ENCODE peak calls at places on chromosomes 13 and 19, in seven cellular contexts. Y is nephron progenitor cell, J is pancreas, C is endothelial cell of umbilical vein, S is mucosa of descending colon, T is GM20000, A is uterus. X is an unnamed sample.

GRCh38 chr13:31639443-31640163 is 99.7 kb upstream of the RXFP2 start:
- DNase-seq in A (no peak), C (peak; percentile 86), J (no peak), S (no peak), Y (no peak), T (no peak), X (peak; percentile 57)

GRCh38 chr13:63110431-63110830 is 1694.8 kb upstream of the PCDH20 start:
- DNase-seq in A (no peak), S (no peak), T (no peak), J (no peak), Y (no peak), C (no peak), X (peak; percentile 16)

GRCh38 chr13:106133025-106133424 is 402.4 kb downstream of the EFNB2 start:
- DNase-seq in A (no peak), C (peak; percentile 77), T (no peak), Y (no peak), S (no peak), J (no peak), X (peak; percentile 77)

GRCh38 chr13:53189162-53189561 is 160.5 kb downstream of the OLFM4 start:
- DNase-seq in J (no peak), A (no peak), C (no peak), S (no peak), Y (no peak), T (no peak), X (no peak)

GRCh38 chr13:66036024-66036614 is 1194.0 kb downstream of the PCDH9 start:
- DNase-seq in Y (no peak), S (no peak), J (no peak), A (no peak), T (no peak), C (peak; percentile 4), X (peak; percentile 9)

GRCh38 chr13:92950771-92951170 is 275.8 kb upstream of the GPC6 start:
- DNase-seq in T (no peak), A (no peak), S (no peak), J (no peak), Y (no peak), C (no peak), X (no peak)

GRCh38 chr13:90534617-90535340 is 812.7 kb upstream of the MIR17HG start:
- DNase-seq in J (no peak), Y (no peak), T (no peak), A (no peak), S (no peak), C (no peak), X (no peak)

GRCh38 chr19:41377977-41378707 is 1.8 kb downstream of the TMEM91 start:
- DNase-seq in J (no peak), T (peak; percentile 80), Y (peak; percentile 32), A (peak; percentile 28), C (no peak), S (no peak), X (no peak)

GRCh38 chr13:96460571-96460970 is 370.7 kb downstream of the HS6ST3 start:
- DNase-seq in S (no peak), J (no peak), T (no peak), C (no peak), A (no peak), Y (no peak), X (peak; percentile 2)

GRCh38 chr13:76668716-76669115 is 217.5 kb downstream of the KCTD12 start:
- DNase-seq in C (no peak), Y (no peak), J (no peak), A (no peak), T (no peak), S (no peak), X (no peak)

GRCh38 chr19:15640294-15640903 is at the start of gene CYP4F3:
- DNase-seq in Y (no peak), S (peak; percentile 99), C (no peak), J (peak; percentile 49), T (no peak), A (peak; percentile 52), X (no peak)

GRCh38 chr19:29783627-29784190 is 28.1 kb upstream of the CCNE1 start:
- DNase-seq in S (no peak), J (no peak), T (no peak), A (no peak), Y (no peak), C (no peak), X (no peak)

GRCh38 chr19:20244356-20244755 is 77.3 kb downstream of the ZNF486 start:
- DNase-seq in S (no peak), T (no peak), A (no peak), Y (no peak), C (no peak), J (no peak), X (no peak)

GRCh38 chr19:33688657-33688992 is 66.9 kb downstream of the CHST8 start:
- DNase-seq in Y (no peak), T (no peak), S (no peak), A (peak; percentile 9), C (no peak), J (no peak), X (no peak)

GRCh38 chr13:44272692-44273091 is 100.9 kb upstream of the SERP2 start:
- DNase-seq in J (no peak), S (no peak), A (no peak), C (no peak), Y (no peak), T (no peak), X (no peak)

GRCh38 chr19:35178701-35179100 is 24.2 kb downstream of the FXYD5 start:
- DNase-seq in Y (no peak), S (no peak), T (no peak), C (no peak), J (no peak), A (no peak), X (no peak)

GRCh38 chr19:21604351-21604926 is 99.0 kb downstream of the ZNF429 start:
- DNase-seq in J (no peak), T (peak; percentile 55), C (no peak), Y (no peak), S (no peak), A (no peak), X (peak; percentile 29)

GRCh38 chr13:34698953-34699352 is 243.1 kb upstream of the NBEA start:
- DNase-seq in T (no peak), Y (no peak), C (no peak), J (no peak), A (no peak), S (no peak), X (peak; percentile 25)

GRCh38 chr19:1566392-1567115 is 1.6 kb downstream of the MEX3D start:
- DNase-seq in S (peak; percentile 66), T (no peak), J (peak; percentile 63), A (peak; percentile 68), Y (peak; percentile 72), C (peak; percentile 81), X (peak; percentile 78)

GRCh38 chr13:48233097-48233885 is at the start of gene ITM2B:
- DNase-seq in S (peak; percentile 89), A (no peak), C (peak; percentile 76), T (peak; percentile 81), J (peak; percentile 76), Y (peak; percentile 77), X (peak; percentile 59)

GRCh38 chr13:62793850-62794249 is 1378.2 kb upstream of the PCDH20 start:
- DNase-seq in A (no peak), Y (no peak), T (no peak), S (no peak), J (no peak), C (no peak), X (no peak)

GRCh38 chr13:64935441-64935840 is 2294.7 kb downstream of the PCDH9 start:
- DNase-seq in Y (no peak), T (no peak), S (no peak), J (no peak), C (no peak), A (no peak), X (no peak)

GRCh38 chr13:31905896-31906295 is 125.7 kb upstream of the FRY start:
- DNase-seq in J (no peak), C (no peak), A (no peak), S (no peak), Y (no peak), T (no peak), X (no peak)

GRCh38 chr13:28408235-28408848 is 86.6 kb downstream of the FLT1 start:
- DNase-seq in S (no peak), A (peak; percentile 23), J (no peak), C (peak; percentile 100), Y (peak; percentile 21), T (no peak), X (no peak)

DNA sequence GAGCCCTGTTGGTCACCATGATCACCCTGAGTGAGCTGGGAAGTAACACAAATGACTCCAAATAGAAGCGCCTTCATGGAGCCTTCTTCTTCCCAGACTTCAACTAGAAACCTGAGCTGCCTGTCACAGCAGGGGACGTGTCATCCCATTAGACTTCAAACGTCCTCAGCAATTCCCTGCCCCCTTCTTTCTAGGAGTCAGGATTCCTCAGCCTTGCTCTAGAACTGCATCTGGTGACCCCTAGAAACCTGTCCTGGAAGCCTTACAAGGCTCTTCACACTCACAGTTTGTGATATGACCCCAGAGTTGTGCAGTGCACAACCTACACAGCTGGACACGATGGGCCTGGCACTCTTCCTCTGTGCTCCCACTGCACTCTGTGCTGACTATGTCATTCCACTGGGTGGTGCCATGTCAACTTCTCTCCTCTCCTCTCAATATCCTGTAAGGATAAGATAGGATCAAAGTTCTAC is 23.6 kb upstream of the TTYH1 start:
- DNase-seq in T (no peak), S (no peak), C (no peak), A (no peak), J (no peak), Y (no peak), X (peak; percentile 24)
- TF ChIP-seq CTCF in T (no peak), S (no peak), C (no peak), A (no peak), J (no peak), Y (no peak), X (no peak)

GRCh38 chr19:3302755-3303154 is 63.6 kb upstream of the NFIC start:
- DNase-seq in A (no peak), Y (no peak), S (no peak), C (no peak), J (no peak), T (no peak), X (no peak)
- TF ChIP-seq CTCF in A (no peak), Y (no peak), S (no peak), C (no peak), J (no peak), T (no peak), X (no peak)

DNA sequence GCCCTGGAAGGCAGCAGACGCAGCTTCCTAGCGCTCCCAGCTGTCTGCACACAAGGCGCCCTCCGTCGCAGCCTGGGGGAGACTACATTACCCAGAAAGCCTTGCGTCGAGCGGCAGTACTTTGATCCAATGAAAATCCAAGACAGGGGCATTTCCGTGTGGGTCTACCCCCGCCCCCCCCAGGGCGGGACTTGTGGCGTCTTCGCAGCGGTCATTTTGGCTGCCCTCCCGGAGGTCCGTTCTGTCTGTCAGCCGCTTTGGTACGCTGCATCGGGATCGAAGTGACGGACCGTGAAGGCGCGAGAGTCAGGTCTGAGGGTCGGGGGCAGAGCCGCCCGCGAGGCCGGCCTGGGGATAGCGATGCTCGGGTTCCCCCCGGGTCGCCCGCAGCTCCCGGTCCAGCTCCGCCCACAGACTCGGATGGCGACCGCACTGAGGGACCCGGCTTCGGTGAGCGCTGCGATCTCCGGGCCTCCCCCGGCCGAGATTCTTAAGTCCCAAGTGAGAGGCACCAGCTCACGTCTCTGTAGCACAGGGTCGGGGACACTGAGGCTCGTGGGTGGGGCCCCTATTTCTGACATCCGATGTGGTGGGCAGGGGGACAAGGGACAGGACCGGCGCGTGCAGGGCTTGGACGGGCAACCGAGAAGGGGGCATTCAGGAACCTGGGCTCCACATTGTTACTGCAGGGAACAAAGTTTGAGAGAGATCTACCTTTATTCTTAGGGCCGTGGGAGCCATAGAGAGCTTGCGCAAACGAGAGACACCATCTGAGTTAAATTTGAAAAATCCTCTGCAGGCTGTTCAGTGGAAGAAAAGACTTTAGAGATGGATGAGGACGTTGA is at the start of gene ZNF211:
- DNase-seq in A (peak; percentile 91), T (peak; percentile 92), Y (peak; percentile 92), J (peak; percentile 92), C (peak; percentile 94), S (peak; percentile 93), X (peak; percentile 90)
- TF ChIP-seq CTCF in A (no peak), T (no peak), Y (no peak), J (no peak), C (no peak), S (no peak), X (no peak)

GRCh38 chr13:51259359-51259645 is 37.1 kb downstream of the FAM124A start:
- DNase-seq in Y (no peak), T (no peak), J (no peak), C (no peak), S (no peak), A (no peak), X (no peak)
- TF ChIP-seq CTCF in Y (no peak), T (no peak), J (no peak), C (no peak), S (no peak), A (no peak), X (no peak)

X was measured in foreskin fibroblast.